ENCODE peak calls at places on chromosomes 2 and 18, in ten cellular contexts. Q is suprapubic skin, F is fibroblast of the aortic adventitia, E is tibial artery, G is coronary artery, H is lower leg skin, L is left lung, U is WTC11, Z is osteoblast, C is OCI-LY7. I is an unnamed sample.

GRCh38 chr2:7189106-7189505 is 271.9 kb downstream of the RNF144A start:
- DNase-seq in U (no peak), E (no peak), H (no peak), G (no peak), Z (no peak), C (no peak), Q (no peak), L (no peak), F (no peak), I (no peak)

GRCh38 chr2:227322530-227323190 is 2.4 kb upstream of the MFF start:
- DNase-seq in Q (no peak), C (no peak), F (no peak), Z (no peak), U (no peak), E (no peak), H (no peak), G (no peak), L (no peak), I (no peak)

GRCh38 chr2:229050063-229050635 is 220.9 kb downstream of the PID1 start:
- DNase-seq in F (no peak), G (no peak), Z (no peak), L (no peak), Q (no peak), E (no peak), H (no peak), C (no peak), U (no peak), I (no peak)

GRCh38 chr2:223621901-223622300 is 19.7 kb upstream of the SCG2 start:
- DNase-seq in H (no peak), L (no peak), E (no peak), Q (no peak), G (no peak), U (no peak), F (no peak), C (no peak), Z (no peak), I (no peak)

GRCh38 chr2:148410899-148411298 is 233.7 kb upstream of the EPC2 start:
- DNase-seq in H (no peak), L (no peak), Z (no peak), G (no peak), E (no peak), F (no peak), Q (no peak), U (no peak), C (no peak), I (no peak)

GRCh38 chr2:60064687-60065361 is 488.6 kb downstream of the BCL11A start:
- DNase-seq in E (no peak), C (no peak), L (no peak), Q (no peak), U (no peak), G (no peak), F (no peak), Z (no peak), H (no peak), I (no peak)

GRCh38 chr2:88903744-88904353 is 212.4 kb downstream of the RPIA start:
- DNase-seq in L (no peak), U (no peak), Z (no peak), F (peak), G (no peak), Q (no peak), E (no peak), H (no peak), C (no peak), I (no peak)

GRCh38 chr2:56515399-56515798 is 331.6 kb downstream of the CCDC85A start:
- DNase-seq in H (no peak), U (no peak), Z (no peak), Q (no peak), F (no peak), L (no peak), E (no peak), C (no peak), G (no peak), I (no peak)

GRCh38 chr2:163345795-163346573 is 389.8 kb downstream of the FIGN start:
- DNase-seq in U (no peak), Q (no peak), F (peak), G (no peak), C (peak), Z (peak), E (no peak), L (no peak), H (no peak), I (no peak)

GRCh38 chr2:220871909-220872308 is 700.2 kb downstream of the EPHA4 start:
- DNase-seq in F (no peak), E (no peak), C (no peak), Q (no peak), U (no peak), L (no peak), H (no peak), G (no peak), Z (no peak), I (no peak)

GRCh38 chr2:209209943-209210342 is 213.9 kb upstream of the MAP2 start:
- DNase-seq in U (no peak), F (no peak), L (no peak), H (no peak), E (no peak), Q (no peak), G (no peak), C (no peak), Z (no peak), I (no peak)

DNA sequence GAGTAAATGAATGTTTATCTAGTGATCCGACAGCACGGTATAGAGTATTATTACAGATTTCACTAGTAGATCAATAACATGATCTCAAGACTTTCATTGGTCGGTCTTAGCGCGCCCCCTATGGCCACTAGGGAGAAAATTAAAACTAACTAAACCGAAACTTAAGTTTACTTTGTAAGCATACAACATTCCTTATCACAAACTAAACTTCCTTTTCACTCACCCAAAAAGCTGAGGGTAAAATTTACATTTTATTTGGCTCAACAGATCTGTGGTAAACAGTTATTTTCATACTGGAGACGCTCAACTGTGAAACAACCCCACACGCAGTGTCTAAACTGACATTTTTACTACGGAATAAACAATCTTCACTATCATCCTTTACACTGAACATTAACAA is 215.6 kb upstream of the MAP2 start:
- DNase-seq in E (no peak), G (no peak), U (peak), H (peak), C (peak), Z (no peak), F (peak), L (no peak), Q (no peak), I (no peak)
- TF ChIP-seq CTCF in E (no peak), G (no peak), U (peak), H (no peak), C (peak), Z (no peak), F (peak), L (peak), Q (peak), I (peak)

GRCh38 chr2:143375376-143375880 is 246.2 kb downstream of the ARHGAP15 start:
- DNase-seq in G (no peak), E (no peak), Q (no peak), U (no peak), H (no peak), L (no peak), F (peak), Z (no peak), C (no peak), I (no peak)
- TF ChIP-seq CTCF in G (no peak), E (no peak), Q (no peak), U (no peak), H (no peak), L (no peak), F (no peak), Z (no peak), C (no peak), I (no peak)

GRCh38 chr18:25334588-25334987 is 17.4 kb downstream of the ZNF521 start:
- DNase-seq in Z (no peak), F (no peak), H (no peak), Q (no peak), G (no peak), L (no peak), E (no peak), C (no peak), U (no peak), I (no peak)
- TF ChIP-seq CTCF in Z (peak), F (peak), H (no peak), Q (no peak), G (no peak), L (no peak), E (no peak), C (peak), U (no peak), I (peak)

GRCh38 chr18:7017013-7017412 is 100.6 kb downstream of the LAMA1 start:
- DNase-seq in E (no peak), Z (no peak), Q (no peak), G (no peak), F (no peak), U (no peak), H (no peak), L (no peak), C (no peak), I (no peak)

GRCh38 chr18:7020995-7021777 is 96.4 kb downstream of the LAMA1 start:
- DNase-seq in H (no peak), F (no peak), G (no peak), E (no peak), C (no peak), U (peak), Z (peak), L (no peak), Q (no peak), I (no peak)

GRCh38 chr18:7025194-7025593 is 92.4 kb downstream of the LAMA1 start:
- DNase-seq in H (no peak), Z (no peak), E (no peak), Q (no peak), C (no peak), F (no peak), L (no peak), G (no peak), U (no peak), I (no peak)

GRCh38 chr18:7023581-7023980 is 94.0 kb downstream of the LAMA1 start:
- DNase-seq in E (no peak), Z (no peak), U (no peak), L (no peak), Q (no peak), C (no peak), F (no peak), H (no peak), G (no peak), I (no peak)

GRCh38 chr18:7021994-7022840 is 95.4 kb downstream of the LAMA1 start:
- DNase-seq in G (no peak), E (no peak), Q (no peak), Z (no peak), U (no peak), C (peak), H (no peak), L (no peak), F (no peak), I (no peak)
- TF ChIP-seq CTCF in G (no peak), E (no peak), Q (peak), Z (peak), U (no peak), C (peak), H (no peak), L (no peak), F (no peak), I (peak)

GRCh38 chr2:164495491-164496223 is 125.6 kb downstream of the GRB14 start:
- DNase-seq in U (no peak), Z (peak), Q (no peak), C (no peak), G (no peak), F (peak), E (no peak), L (no peak), H (no peak), I (no peak)
- TF ChIP-seq CTCF in U (peak), Z (peak), Q (peak), C (peak), G (no peak), F (peak), E (peak), L (no peak), H (no peak), I (peak)

I was measured in progenitor cell of endocrine pancreas.